ENCODE peak calls at places on chromosome 18, in five cellular contexts. O, C, T, R and S are unnamed samples. For H3K27me3, the result is how much of the 10 kb centered on the place peaks cover.

GRCh38 chr18:79805211-79805862 is 7.6 kb downstream of the KCNG2 start:
- DNase-seq in O (no peak), C (no peak), R (no peak), T (no peak), S (no peak)

GRCh38 chr18:22409445-22409844 is 8.3 kb downstream of the CTAGE1 start:
- DNase-seq in O (no peak), R (no peak), T (no peak), C (no peak), S (no peak)

GRCh38 chr18:10197097-10197496 is 257.3 kb upstream of the APCDD1 start:
- DNase-seq in C (no peak), R (peak), O (no peak), T (no peak), S (peak)

GRCh38 chr18:43720036-43720435 is 442.7 kb upstream of the SYT4 start:
- DNase-seq in C (no peak), R (no peak), T (no peak), O (no peak), S (no peak)

GRCh38 chr18:79440728-79441127 is 45.0 kb downstream of the NFATC1 start:
- DNase-seq in R (no peak), O (no peak), T (peak), C (no peak), S (no peak)

GRCh38 chr18:46402945-46403344 is 254.1 kb downstream of the LOXHD1 start:
- DNase-seq in O (no peak), T (no peak), R (no peak), C (no peak), S (no peak)

GRCh38 chr18:60656563-60656962 is 284.0 kb upstream of the MC4R start:
- DNase-seq in C (no peak), T (no peak), O (no peak), R (no peak), S (no peak)

GRCh38 chr18:46397174-46397573 is 259.8 kb downstream of the LOXHD1 start:
- DNase-seq in R (no peak), O (no peak), C (no peak), T (no peak), S (no peak)

GRCh38 chr18:39558658-39559057 is 1993.1 kb upstream of the CELF4 start:
- DNase-seq in T (no peak), R (no peak), C (no peak), O (no peak), S (no peak)

GRCh38 chr18:74784791-74785190 is 187.1 kb downstream of the ZNF407 start:
- DNase-seq in C (no peak), O (no peak), R (no peak), T (no peak), S (no peak)

GRCh38 chr18:77560334-77560970 is 310.8 kb downstream of the GALR1 start:
- DNase-seq in R (no peak), C (no peak), T (no peak), O (no peak), S (no peak)

GRCh38 chr18:10497350-10497749 is 28.5 kb upstream of the NAPG start:
- DNase-seq in R (no peak), T (no peak), O (no peak), C (no peak), S (no peak)

GRCh38 chr18:37544196-37544595 is 21.4 kb downstream of the CELF4 start:
- DNase-seq in O (no peak), T (no peak), C (no peak), R (no peak), S (no peak)

GRCh38 chr18:52009958-52010357 is 330.0 kb upstream of the DCC start:
- DNase-seq in C (no peak), R (no peak), T (no peak), O (no peak), S (no peak)

GRCh38 chr18:70322928-70323327 is 34.1 kb downstream of the SOCS6 start:
- DNase-seq in O (no peak), T (no peak), C (no peak), R (no peak), S (no peak)

GRCh38 chr18:46632401-46633089 is 24.5 kb downstream of the LOXHD1 start:
- DNase-seq in T (no peak), C (peak), R (no peak), O (no peak), S (no peak)

GRCh38 chr18:65287642-65288041 is 463.2 kb upstream of the CDH7 start:
- DNase-seq in O (no peak), R (no peak), C (no peak), T (no peak), S (no peak)

GRCh38 chr18:29003194-29003593 is 826.3 kb upstream of the CDH2 start:
- DNase-seq in T (no peak), C (no peak), O (no peak), R (no peak), S (peak)

GRCh38 chr18:56678836-56679565 is 27.8 kb downstream of the WDR7 start:
- DNase-seq in O (no peak), T (no peak), C (no peak), R (no peak), S (no peak)

GRCh38 chr18:22844184-22844583 is 88.9 kb upstream of the RBBP8 start:
- DNase-seq in R (no peak), T (no peak), C (no peak), O (no peak), S (no peak)

GRCh38 chr18:80246656-80247402 is 485 bp downstream of the PARD6G start:
- DNase-seq in O (peak), C (no peak), R (no peak), T (no peak), S (peak)

GRCh38 chr18:42925036-42925435 is 190.4 kb downstream of the RIT2 start:
- DNase-seq in C (no peak), R (no peak), O (no peak), T (no peak), S (no peak)

GRCh38 chr18:31498450-31499156 is 626 bp downstream of the DSG2 start:
- DNase-seq in O (no peak), C (no peak), R (no peak), T (no peak), S (no peak)
- H3K4me3 ChIP-seq in O (peak), C (peak), R (peak), T (peak), S (peak)

DNA sequence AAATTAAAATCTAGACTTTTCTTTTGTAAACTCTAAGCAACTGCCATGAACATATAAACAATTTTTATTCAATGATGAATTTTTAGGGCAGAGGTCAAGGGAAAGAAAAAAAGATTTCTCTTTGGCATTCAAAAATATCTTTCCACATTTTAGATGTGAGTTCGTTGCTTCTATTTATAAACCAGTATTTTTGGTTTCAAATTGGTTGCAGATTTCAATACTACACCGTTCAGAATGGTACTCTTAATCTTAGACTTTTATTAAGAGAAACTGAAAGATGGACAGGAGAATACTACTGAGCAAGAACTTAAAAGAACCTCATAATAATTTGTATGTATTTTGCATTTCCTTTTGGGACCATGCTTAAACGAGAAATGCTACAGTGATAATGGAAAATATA is 293.7 kb upstream of the CCDC68 start:
- DNase-seq in C (no peak), T (no peak), R (no peak), O (no peak), S (no peak)
- H3K27me3 ChIP-seq in C (under half), T (under half), R (under half), O (under half), S (under half)

GRCh38 chr18:58235001-58235436 is 191.0 kb downstream of the NEDD4L start:
- DNase-seq in C (no peak), T (no peak), R (no peak), O (no peak), S (no peak)
- TF ChIP-seq CTCF in C (no peak), T (no peak), R (no peak), O (no peak), S (no peak)

GRCh38 chr18:36460854-36461253 is 163.3 kb downstream of the FHOD3 start:
- DNase-seq in T (no peak), C (no peak), R (no peak), O (peak), S (no peak)

GRCh38 chr18:36460324-36460850 is 162.9 kb downstream of the FHOD3 start:
- DNase-seq in C (no peak), T (no peak), O (no peak), R (no peak), S (no peak)

GRCh38 chr18:36464126-36464651 is 166.7 kb downstream of the FHOD3 start:
- DNase-seq in T (no peak), R (no peak), O (no peak), C (no peak), S (no peak)

GRCh38 chr18:36459786-36460185 is 162.3 kb downstream of the FHOD3 start:
- DNase-seq in T (no peak), O (no peak), R (no peak), C (no peak), S (no peak)

GRCh38 chr18:36461551-36461987 is 164.1 kb downstream of the FHOD3 start:
- DNase-seq in C (no peak), R (no peak), T (no peak), O (peak), S (no peak)
- H3K4me3 ChIP-seq in C (no peak), R (no peak), T (no peak), O (no peak), S (no peak)